ENCODE peak calls at places on chromosomes 4 and X, in six cellular contexts. G, K, U, C, O and M are unnamed samples.

GRCh38 chrX:140123446-140123845 is 158.1 kb upstream of the CXorf66 start:
- DNase-seq in G (no peak), U (no peak), C (no peak), K (no peak), O (no peak), M (no peak)

GRCh38 chrX:2468406-2469195 is 32.2 kb downstream of the DHRSX start:
- DNase-seq in C (no peak), U (no peak), G (peak), K (no peak), O (no peak), M (no peak)

GRCh38 chr4:112156546-112156945 is 11.3 kb downstream of the FAM241A start:
- DNase-seq in K (no peak), O (no peak), C (no peak), G (no peak), U (no peak), M (no peak)

GRCh38 chrX:46444011-46444410 is 101.2 kb downstream of the ZNF674 start:
- DNase-seq in O (no peak), G (no peak), U (no peak), K (no peak), C (no peak), M (no peak)

GRCh38 chr4:55002431-55002830 is 123.0 kb downstream of the KDR start:
- DNase-seq in G (no peak), C (no peak), U (no peak), K (no peak), O (no peak), M (no peak)

GRCh38 chr4:101292214-101292613 is 55.1 kb downstream of the PPP3CA start:
- DNase-seq in C (no peak), O (no peak), U (no peak), G (no peak), K (no peak), M (no peak)

GRCh38 chr4:81592698-81593097 is 121.0 kb upstream of the RASGEF1B start:
- DNase-seq in K (no peak), O (no peak), G (no peak), U (no peak), C (no peak), M (no peak)

GRCh38 chrX:19611636-19612376 is 96.5 kb upstream of the MAP3K15 start:
- DNase-seq in O (no peak), U (no peak), G (no peak), K (no peak), C (no peak), M (no peak)

GRCh38 chr4:86038037-86038436 is 321.8 kb downstream of the MAPK10 start:
- DNase-seq in K (no peak), U (no peak), O (no peak), G (no peak), C (no peak), M (no peak)

GRCh38 chrX:149036086-149036485 is 469.0 kb downstream of the IDS start:
- DNase-seq in O (no peak), C (no peak), K (no peak), U (peak), G (no peak), M (no peak)

GRCh38 chrX:39730671-39731389 is 366.9 kb downstream of the BCOR start:
- DNase-seq in K (peak), U (peak), O (peak), C (no peak), G (peak), M (peak)

GRCh38 chr4:146370841-146371240 is 150.9 kb downstream of the SLC10A7 start:
- DNase-seq in K (no peak), O (no peak), U (no peak), C (no peak), G (no peak), M (no peak)

GRCh38 chr4:112327950-112328349 is 30.8 kb downstream of the ALPK1 start:
- DNase-seq in U (no peak), G (peak), O (no peak), C (no peak), K (no peak), M (no peak)

GRCh38 chr4:107896158-107896645 is 35.1 kb upstream of the CYP2U1 start:
- DNase-seq in C (no peak), O (no peak), U (no peak), K (no peak), G (no peak), M (no peak)

GRCh38 chrX:69095260-69095659 is 70.0 kb downstream of the PJA1 start:
- DNase-seq in O (no peak), K (no peak), U (no peak), C (no peak), G (peak), M (no peak)

GRCh38 chrX:17009856-17010650 is 63.6 kb downstream of the REPS2 start:
- DNase-seq in O (no peak), C (no peak), U (no peak), K (no peak), G (no peak), M (peak)

GRCh38 chr4:5524900-5525299 is 183.5 kb downstream of the EVC2 start:
- DNase-seq in U (no peak), O (no peak), C (no peak), G (no peak), K (no peak), M (peak)

GRCh38 chr4:14552119-14552518 is 450.2 kb upstream of the CPEB2 start:
- DNase-seq in G (no peak), O (no peak), K (no peak), C (no peak), U (no peak), M (no peak)

GRCh38 chr4:23827971-23828680 is 61.7 kb downstream of the PPARGC1A start:
- DNase-seq in G (no peak), U (no peak), K (no peak), C (no peak), O (no peak), M (no peak)

GRCh38 chr4:147732516-147733193 is 767 bp downstream of the ARHGAP10 start:
- DNase-seq in O (peak), U (peak), G (no peak), C (no peak), K (peak), M (peak)

GRCh38 chr4:147733614-147734344 is 1.9 kb downstream of the ARHGAP10 start:
- DNase-seq in O (no peak), G (no peak), C (no peak), K (peak), U (peak), M (no peak)

GRCh38 chr4:147735413-147736301 is 3.8 kb downstream of the ARHGAP10 start:
- DNase-seq in G (no peak), C (no peak), U (no peak), K (no peak), O (no peak), M (no peak)

GRCh38 chr4:147736458-147736857 is 4.6 kb downstream of the ARHGAP10 start:
- DNase-seq in K (no peak), U (no peak), C (no peak), O (no peak), G (no peak), M (no peak)

DNA sequence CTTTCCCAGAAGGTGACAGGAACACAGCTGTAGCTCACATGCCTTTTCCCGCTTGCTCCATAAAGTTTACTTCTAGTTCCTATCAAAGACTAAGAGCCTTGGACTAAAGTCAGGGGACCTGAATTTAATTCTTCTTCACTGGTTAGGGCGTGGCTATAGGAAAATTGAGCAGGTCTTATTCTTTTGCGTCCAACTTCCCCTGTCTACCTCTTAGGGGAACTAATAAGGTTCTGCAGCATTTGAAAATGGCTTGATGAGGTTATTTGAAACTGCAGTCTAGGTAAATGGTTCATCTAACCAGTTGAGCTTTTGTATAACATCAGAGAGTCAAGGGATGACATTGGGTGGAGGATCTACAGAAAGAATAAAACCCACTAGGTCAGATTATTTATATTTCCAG is 2.6 kb downstream of the ARHGAP10 start:
- DNase-seq in K (no peak), U (no peak), O (no peak), C (no peak), G (no peak), M (no peak)
- H3K4me3 ChIP-seq in K (peak), U (peak), O (no peak), C (peak), G (no peak), M (no peak)

GRCh38 chr4:184475096-184475461 is 729 bp upstream of the IRF2 start:
- DNase-seq in C (no peak), O (peak), K (peak), G (peak), U (peak), M (peak)
- TF ChIP-seq POLR2A in C (no peak), O (no peak), K (no peak), G (no peak), U (no peak), M (no peak)

GRCh38 chr4:1297023-1297395 is 7.3 kb downstream of the MAEA start:
- DNase-seq in K (no peak), G (peak), C (peak), U (no peak), O (peak), M (no peak)

GRCh38 chr4:1299301-1299860 is 9.7 kb downstream of the MAEA start:
- DNase-seq in G (peak), C (peak), U (no peak), K (no peak), O (no peak), M (no peak)

GRCh38 chr4:1296324-1297022 is 6.8 kb downstream of the MAEA start:
- DNase-seq in K (no peak), U (no peak), G (peak), O (peak), C (peak), M (no peak)

GRCh38 chr4:1297456-1298325 is 8.0 kb downstream of the MAEA start:
- DNase-seq in K (no peak), O (peak), C (peak), G (peak), U (no peak), M (no peak)

GRCh38 chr4:1298461-1298860 is 8.8 kb downstream of the MAEA start:
- DNase-seq in C (peak), K (no peak), G (peak), O (no peak), U (no peak), M (no peak)
- H3K4me3 ChIP-seq in C (no peak), K (no peak), G (no peak), O (no peak), U (no peak), M (no peak)

DNA sequence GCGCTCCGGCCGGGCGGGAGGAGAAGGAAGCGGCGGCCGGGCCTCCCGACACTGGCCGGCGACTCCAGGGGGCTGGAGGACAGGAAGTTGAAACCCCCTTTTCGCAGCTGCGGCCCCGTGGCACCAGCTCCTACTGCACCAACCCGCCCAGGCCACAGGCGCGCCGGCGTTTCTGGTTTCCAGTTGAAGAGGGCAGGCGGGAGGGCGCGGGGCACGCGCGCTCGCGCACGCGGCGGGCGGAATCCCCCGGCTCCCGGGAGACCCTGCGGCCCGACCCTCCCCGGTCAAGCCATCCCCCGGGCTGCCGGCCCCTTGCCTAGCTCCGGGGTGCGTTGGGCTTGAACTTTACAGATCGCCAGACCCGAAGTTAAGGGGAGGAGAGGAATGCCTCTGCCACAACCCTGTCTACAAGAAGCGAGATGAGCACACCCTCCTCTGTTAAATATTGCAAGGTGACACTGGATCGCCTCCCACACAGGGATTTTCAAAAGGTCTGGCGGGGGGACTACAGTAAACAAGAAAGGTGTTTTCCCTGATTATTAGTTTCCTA is 1.5 kb downstream of the ELOVL6 start:
- DNase-seq in U (peak), C (peak), O (peak), K (peak), G (no peak), M (peak)
- TF ChIP-seq POLR2A in U (no peak), C (no peak), O (no peak), K (no peak), G (no peak), M (peak)